ENCODE peak calls at places on chromosome 4, in nine cellular contexts. T is neural crest cell, R is HFF-Myc, C is lower leg skin, V is AG10803, J is mucosa of descending colon, A is progenitor cell of endocrine pancreas, Z is IMR-90, Q is right lobe of liver. P is an unnamed sample.
A peak's percentile ranks its signal among the peaks of the same experiment; 100 is the strongest.

GRCh38 chr4:566508-567295 is 9.4 kb downstream of the TMEM271 start:
- DNase-seq in Z (peak; percentile 5), C (no peak), Q (no peak), J (no peak), V (no peak), A (no peak), T (no peak), R (no peak), P (peak; percentile 73)

GRCh38 chr4:5114911-5115310 is 63.6 kb downstream of the STK32B start:
- DNase-seq in V (peak; percentile 66), J (no peak), Z (peak; percentile 58), R (no peak), Q (no peak), A (no peak), T (no peak), C (no peak), P (no peak)

GRCh38 chr4:185071412-185071811 is 53.1 kb downstream of the HELT start:
- DNase-seq in Z (no peak), A (no peak), J (no peak), V (no peak), R (no peak), T (no peak), Q (no peak), C (no peak), P (no peak)

GRCh38 chr4:153084249-153084648 is 120.0 kb upstream of the TRIM2 start:
- DNase-seq in A (no peak), J (no peak), C (no peak), V (no peak), R (no peak), Q (no peak), T (no peak), Z (no peak), P (no peak)

GRCh38 chr4:83906561-83906960 is 370.7 kb downstream of the GPAT3 start:
- DNase-seq in V (peak; percentile 55), R (no peak), Q (no peak), T (no peak), J (no peak), Z (peak; percentile 43), C (no peak), A (no peak), P (no peak)

GRCh38 chr4:18214656-18215055 is 193.1 kb upstream of the LCORL start:
- DNase-seq in J (no peak), Z (no peak), V (no peak), C (no peak), A (no peak), Q (no peak), T (no peak), R (no peak), P (no peak)

GRCh38 chr4:146072381-146072780 is 103.1 kb upstream of the LSM6 start:
- DNase-seq in J (no peak), C (no peak), A (no peak), Q (no peak), R (no peak), V (peak; percentile 44), Z (no peak), T (no peak), P (no peak)

GRCh38 chr4:23877758-23878229 is 12.1 kb downstream of the PPARGC1A start:
- DNase-seq in C (no peak), A (no peak), Q (peak; percentile 52), Z (peak; percentile 84), T (no peak), R (peak; percentile 2), J (peak; percentile 51), V (no peak), P (no peak)

GRCh38 chr4:22077571-22077970 is 129.0 kb upstream of the KCNIP4 start:
- DNase-seq in A (no peak), Q (no peak), C (no peak), Z (no peak), V (no peak), R (no peak), J (no peak), T (no peak), P (no peak)

GRCh38 chr4:139841464-139842195 is 176.0 kb downstream of the MGST2 start:
- DNase-seq in Z (no peak), Q (peak; percentile 84), T (no peak), A (peak; percentile 37), R (no peak), V (no peak), C (no peak), J (no peak), P (no peak)

GRCh38 chr4:41141910-41142309 is 72.4 kb downstream of the APBB2 start:
- DNase-seq in Z (peak; percentile 86), V (peak; percentile 86), T (no peak), J (no peak), R (no peak), A (no peak), Q (no peak), C (no peak), P (no peak)

GRCh38 chr4:77159798-77160197 is 2.8 kb downstream of the CCNG2 start:
- DNase-seq in R (no peak), Z (no peak), T (no peak), A (no peak), V (no peak), C (no peak), J (no peak), Q (no peak), P (no peak)

GRCh38 chr4:124631760-124632159 is 80.8 kb downstream of the ANKRD50 start:
- DNase-seq in R (peak; percentile 94), Z (peak; percentile 98), V (peak; percentile 88), T (no peak), J (no peak), A (no peak), C (no peak), Q (no peak), P (no peak)

GRCh38 chr4:19054916-19055315 is 1033.4 kb upstream of the LCORL start:
- DNase-seq in J (no peak), V (no peak), T (no peak), C (no peak), R (no peak), A (no peak), Q (no peak), Z (no peak), P (no peak)

GRCh38 chr4:98969813-98970212 is 25.7 kb upstream of the METAP1 start:
- DNase-seq in V (no peak), Z (no peak), Q (no peak), T (no peak), A (no peak), J (no peak), C (no peak), R (no peak), P (peak; percentile 12)

GRCh38 chr4:166421556-166422156 is 548.6 kb downstream of the TLL1 start:
- DNase-seq in Z (peak; percentile 2), J (no peak), R (no peak), C (no peak), V (peak; percentile 19), Q (no peak), T (no peak), A (no peak), P (no peak)
- TF ChIP-seq CTCF in Z (no peak), J (no peak), R (no peak), C (no peak), V (no peak), Q (no peak), T (no peak), A (no peak), P (no peak)

GRCh38 chr4:154123897-154124296 is 335.0 kb upstream of the SFRP2 start:
- DNase-seq in R (no peak), V (no peak), T (no peak), A (no peak), Z (no peak), C (no peak), Q (no peak), J (no peak), P (no peak)

GRCh38 chr4:154124539-154125255 is 335.8 kb upstream of the SFRP2 start:
- DNase-seq in C (no peak), Q (no peak), V (peak; percentile 94), T (no peak), J (no peak), R (no peak), A (no peak), Z (peak; percentile 36), P (no peak)

GRCh38 chr4:154120277-154120676 is 331.4 kb upstream of the SFRP2 start:
- DNase-seq in V (peak; percentile 37), T (no peak), Q (no peak), J (no peak), R (no peak), A (no peak), C (no peak), Z (no peak), P (no peak)

GRCh38 chr4:154120690-154121089 is 331.8 kb upstream of the SFRP2 start:
- DNase-seq in C (no peak), Z (no peak), A (no peak), J (no peak), R (no peak), T (no peak), V (peak; percentile 31), Q (no peak), P (no peak)

GRCh38 chr4:154119317-154119716 is 330.4 kb upstream of the SFRP2 start:
- DNase-seq in T (no peak), A (no peak), V (peak; percentile 30), J (no peak), Z (no peak), R (no peak), Q (no peak), C (no peak), P (no peak)
- TF ChIP-seq CTCF in T (no peak), A (no peak), V (peak; percentile 51), J (no peak), Z (no peak), R (no peak), Q (peak; percentile 28), C (no peak), P (no peak)

GRCh38 chr4:81919810-81920209 is 448.1 kb upstream of the RASGEF1B start:
- DNase-seq in V (no peak), C (no peak), R (no peak), Q (no peak), J (no peak), T (no peak), Z (no peak), A (no peak), P (no peak)
- TF ChIP-seq CTCF in V (no peak), C (no peak), R (no peak), Q (no peak), J (no peak), T (no peak), Z (no peak), A (no peak), P (no peak)

GRCh38 chr4:112518675-112519074 is 2.7 kb upstream of the NEUROG2 start:
- DNase-seq in T (no peak), A (no peak), R (no peak), V (no peak), Q (no peak), C (no peak), J (no peak), Z (no peak), P (no peak)

GRCh38 chr4:112519689-112520597 is 4.0 kb upstream of the NEUROG2 start:
- DNase-seq in A (no peak), R (no peak), T (peak; percentile 8), Z (no peak), C (peak; percentile 48), V (no peak), J (no peak), Q (no peak), P (peak; percentile 35)

GRCh38 chr4:112522389-112522788 is 6.4 kb upstream of the NEUROG2 start:
- DNase-seq in Z (no peak), V (no peak), T (no peak), Q (no peak), C (no peak), J (no peak), A (no peak), R (no peak), P (no peak)

GRCh38 chr4:112521123-112522116 is 5.4 kb upstream of the NEUROG2 start:
- DNase-seq in A (no peak), T (no peak), J (no peak), V (no peak), Z (no peak), R (no peak), Q (no peak), C (peak; percentile 69), P (no peak)

GRCh38 chr4:112520598-112521122 is 4.7 kb upstream of the NEUROG2 start:
- DNase-seq in A (no peak), T (peak; percentile 8), V (no peak), Q (no peak), J (no peak), C (no peak), R (no peak), Z (no peak), P (peak; percentile 63)
- TF ChIP-seq CTCF in A (no peak), T (no peak), V (no peak), Q (no peak), J (no peak), C (no peak), R (no peak), Z (no peak), P (no peak)